ENCODE peak calls at places on chromosomes 11 and 22, in eight cellular contexts. One of them, this sample, is unnamed.

GRCh38 chr11:119521551-119521950 is 98.6 kb upstream of the THY1 start:
- DNase-seq in HEK293T: no peak
- DNase-seq in KG1: no peak
- DNase-seq in mammary epithelial cell: no peak
- DNase-seq in endothelial cell: no peak
- DNase-seq in myocyte: no peak
- DNase-seq in HTR-8/SVneo: no peak
- DNase-seq in GM19239: no peak
- DNase-seq in this sample: no peak

GRCh38 chr11:45091563-45092392 is 54.7 kb upstream of the PRDM11 start:
- DNase-seq in HEK293T: no peak
- DNase-seq in KG1: no peak
- DNase-seq in mammary epithelial cell: no peak
- DNase-seq in endothelial cell: peak
- DNase-seq in myocyte: no peak
- DNase-seq in HTR-8/SVneo: no peak
- DNase-seq in GM19239: no peak
- DNase-seq in this sample: no peak

GRCh38 chr11:60657880-60658279 is 41.5 kb upstream of the MS4A8 start:
- DNase-seq in HEK293T: no peak
- DNase-seq in KG1: no peak
- DNase-seq in mammary epithelial cell: no peak
- DNase-seq in endothelial cell: no peak
- DNase-seq in myocyte: no peak
- DNase-seq in HTR-8/SVneo: no peak
- DNase-seq in GM19239: no peak
- DNase-seq in this sample: peak

GRCh38 chr11:86463955-86464354 is 89.3 kb downstream of the CCDC81 start:
- DNase-seq in HEK293T: no peak
- DNase-seq in KG1: no peak
- DNase-seq in mammary epithelial cell: no peak
- DNase-seq in endothelial cell: no peak
- DNase-seq in myocyte: no peak
- DNase-seq in HTR-8/SVneo: no peak
- DNase-seq in GM19239: no peak
- DNase-seq in this sample: no peak

GRCh38 chr22:48464246-48464645 is 1363.4 kb downstream of the BRD1 start:
- DNase-seq in HEK293T: no peak
- DNase-seq in KG1: no peak
- DNase-seq in mammary epithelial cell: no peak
- DNase-seq in endothelial cell: no peak
- DNase-seq in myocyte: no peak
- DNase-seq in HTR-8/SVneo: no peak
- DNase-seq in GM19239: no peak
- DNase-seq in this sample: no peak

GRCh38 chr11:12125609-12126149 is 15.3 kb downstream of the MICAL2 start:
- DNase-seq in HEK293T: no peak
- DNase-seq in KG1: no peak
- DNase-seq in mammary epithelial cell: peak
- DNase-seq in endothelial cell: no peak
- DNase-seq in myocyte: no peak
- DNase-seq in HTR-8/SVneo: no peak
- DNase-seq in GM19239: no peak
- DNase-seq in this sample: peak

GRCh38 chr11:131468565-131468964 is 98.2 kb downstream of the NTM start:
- DNase-seq in HEK293T: no peak
- DNase-seq in KG1: no peak
- DNase-seq in mammary epithelial cell: no peak
- DNase-seq in endothelial cell: no peak
- DNase-seq in myocyte: no peak
- DNase-seq in HTR-8/SVneo: no peak
- DNase-seq in GM19239: no peak
- DNase-seq in this sample: no peak

GRCh38 chr11:73335204-73335923 is 27.3 kb downstream of the ARHGEF17 start:
- DNase-seq in HEK293T: peak
- DNase-seq in KG1: peak
- DNase-seq in mammary epithelial cell: peak
- DNase-seq in endothelial cell: peak
- DNase-seq in myocyte: peak
- DNase-seq in HTR-8/SVneo: peak
- DNase-seq in GM19239: peak
- DNase-seq in this sample: peak

GRCh38 chr11:118923721-118924587 is 1.8 kb downstream of the BCL9L start:
- DNase-seq in HEK293T: no peak
- DNase-seq in KG1: no peak
- DNase-seq in mammary epithelial cell: peak
- DNase-seq in endothelial cell: no peak
- DNase-seq in myocyte: no peak
- DNase-seq in HTR-8/SVneo: no peak
- DNase-seq in GM19239: no peak
- DNase-seq in this sample: no peak

GRCh38 chr11:67262731-67263675 is 3.3 kb upstream of the GRK2 start:
- DNase-seq in HEK293T: peak
- DNase-seq in KG1: peak
- DNase-seq in mammary epithelial cell: peak
- DNase-seq in endothelial cell: peak
- DNase-seq in myocyte: peak
- DNase-seq in HTR-8/SVneo: peak
- DNase-seq in GM19239: peak
- DNase-seq in this sample: peak

GRCh38 chr22:49372530-49373288 is 455.0 kb downstream of the BRD1 start:
- DNase-seq in HEK293T: no peak
- DNase-seq in KG1: no peak
- DNase-seq in mammary epithelial cell: no peak
- DNase-seq in endothelial cell: peak
- DNase-seq in myocyte: no peak
- DNase-seq in HTR-8/SVneo: peak
- DNase-seq in GM19239: no peak
- DNase-seq in this sample: peak

GRCh38 chr11:64593156-64594105 is 2.4 kb downstream of the SLC22A12 start:
- DNase-seq in HEK293T: no peak
- DNase-seq in KG1: no peak
- DNase-seq in mammary epithelial cell: no peak
- DNase-seq in endothelial cell: no peak
- DNase-seq in myocyte: no peak
- DNase-seq in HTR-8/SVneo: no peak
- DNase-seq in GM19239: no peak
- DNase-seq in this sample: no peak

GRCh38 chr11:129544691-129545090 is 169.0 kb downstream of the BARX2 start:
- DNase-seq in HEK293T: no peak
- DNase-seq in KG1: no peak
- DNase-seq in mammary epithelial cell: no peak
- DNase-seq in endothelial cell: no peak
- DNase-seq in myocyte: no peak
- DNase-seq in HTR-8/SVneo: no peak
- DNase-seq in GM19239: no peak
- DNase-seq in this sample: no peak

GRCh38 chr11:60930394-60930793 is 6.1 kb downstream of the TMEM132A start:
- DNase-seq in HEK293T: no peak
- DNase-seq in KG1: no peak
- DNase-seq in mammary epithelial cell: no peak
- DNase-seq in endothelial cell: no peak
- DNase-seq in myocyte: no peak
- DNase-seq in HTR-8/SVneo: no peak
- DNase-seq in GM19239: no peak
- DNase-seq in this sample: no peak

GRCh38 chr11:48066881-48067800 is 86.8 kb downstream of the PTPRJ start:
- DNase-seq in HEK293T: no peak
- DNase-seq in KG1: no peak
- DNase-seq in mammary epithelial cell: no peak
- DNase-seq in endothelial cell: peak
- DNase-seq in myocyte: no peak
- DNase-seq in HTR-8/SVneo: no peak
- DNase-seq in GM19239: no peak
- DNase-seq in this sample: no peak